ENCODE peak calls at places on chromosomes 4 and X, in ten cellular contexts. One of them, this sample, is unnamed.
A peak's percentile ranks its signal among the peaks of the same experiment; 100 is the strongest.

GRCh38 chr4:6752486-6752829 is 30.1 kb upstream of the KIAA0232 start:
- DNase-seq in stomach: no peak
- DNase-seq in GM06990: no peak
- DNase-seq in SK-N-SH: no peak
- DNase-seq in OCI-LY7: no peak
- DNase-seq in hepatocyte: no peak
- DNase-seq in astrocyte of the spinal cord: no peak
- DNase-seq in thoracic aorta: no peak
- DNase-seq in lung: no peak
- DNase-seq in body of pancreas: no peak
- DNase-seq in this sample: no peak

GRCh38 chrX:55014897-55015299 is 14.7 kb downstream of the APEX2 start:
- DNase-seq in stomach: no peak
- DNase-seq in GM06990: no peak
- DNase-seq in SK-N-SH: no peak
- DNase-seq in OCI-LY7: no peak
- DNase-seq in hepatocyte: no peak
- DNase-seq in astrocyte of the spinal cord: no peak
- DNase-seq in thoracic aorta: no peak
- DNase-seq in lung: no peak
- DNase-seq in body of pancreas: no peak
- DNase-seq in this sample: no peak

GRCh38 chr4:80831383-80832361 is 198.8 kb upstream of the BMP3 start:
- DNase-seq in stomach: no peak
- DNase-seq in GM06990: no peak
- DNase-seq in SK-N-SH: no peak
- DNase-seq in OCI-LY7: no peak
- DNase-seq in hepatocyte: no peak
- DNase-seq in astrocyte of the spinal cord: peak; percentile 3
- DNase-seq in thoracic aorta: no peak
- DNase-seq in lung: no peak
- DNase-seq in body of pancreas: no peak
- DNase-seq in this sample: no peak

GRCh38 chrX:106177106-106177981 is 9.2 kb downstream of the PWWP3B start:
- DNase-seq in stomach: no peak
- DNase-seq in GM06990: no peak
- DNase-seq in SK-N-SH: no peak
- DNase-seq in OCI-LY7: no peak
- DNase-seq in hepatocyte: peak; percentile 67
- DNase-seq in astrocyte of the spinal cord: peak; percentile 77
- DNase-seq in thoracic aorta: no peak
- DNase-seq in lung: no peak
- DNase-seq in body of pancreas: peak; percentile 63
- DNase-seq in this sample: no peak

GRCh38 chrX:134764202-134764785 is 106.0 kb upstream of the PLAC1 start:
- DNase-seq in stomach: no peak
- DNase-seq in GM06990: peak; percentile 27
- DNase-seq in SK-N-SH: peak; percentile 66
- DNase-seq in OCI-LY7: peak; percentile 34
- DNase-seq in hepatocyte: no peak
- DNase-seq in astrocyte of the spinal cord: peak; percentile 23
- DNase-seq in thoracic aorta: no peak
- DNase-seq in lung: no peak
- DNase-seq in body of pancreas: no peak
- DNase-seq in this sample: peak; percentile 49

GRCh38 chr4:185573651-185574199 is 38.4 kb upstream of the PDLIM3 start:
- DNase-seq in stomach: no peak
- DNase-seq in GM06990: no peak
- DNase-seq in SK-N-SH: peak; percentile 36
- DNase-seq in OCI-LY7: no peak
- DNase-seq in hepatocyte: peak; percentile 47
- DNase-seq in astrocyte of the spinal cord: peak; percentile 83
- DNase-seq in thoracic aorta: no peak
- DNase-seq in lung: no peak
- DNase-seq in body of pancreas: peak; percentile 28
- DNase-seq in this sample: no peak

GRCh38 chr4:131584587-131584986 is 1564.5 kb upstream of the PCDH10 start:
- DNase-seq in stomach: no peak
- DNase-seq in GM06990: no peak
- DNase-seq in SK-N-SH: no peak
- DNase-seq in OCI-LY7: peak; percentile 30
- DNase-seq in hepatocyte: no peak
- DNase-seq in astrocyte of the spinal cord: no peak
- DNase-seq in thoracic aorta: no peak
- DNase-seq in lung: no peak
- DNase-seq in body of pancreas: no peak
- DNase-seq in this sample: no peak

GRCh38 chr4:10403633-10404445 is 53.4 kb downstream of the ZNF518B start:
- DNase-seq in stomach: no peak
- DNase-seq in GM06990: no peak
- DNase-seq in SK-N-SH: peak; percentile 16
- DNase-seq in OCI-LY7: peak; percentile 9
- DNase-seq in hepatocyte: peak; percentile 43
- DNase-seq in astrocyte of the spinal cord: peak; percentile 37
- DNase-seq in thoracic aorta: no peak
- DNase-seq in lung: no peak
- DNase-seq in body of pancreas: no peak
- DNase-seq in this sample: peak; percentile 20

GRCh38 chr4:162245051-162245450 is 81.3 kb upstream of the FSTL5 start:
- DNase-seq in stomach: no peak
- DNase-seq in GM06990: no peak
- DNase-seq in SK-N-SH: no peak
- DNase-seq in OCI-LY7: no peak
- DNase-seq in hepatocyte: no peak
- DNase-seq in astrocyte of the spinal cord: no peak
- DNase-seq in thoracic aorta: no peak
- DNase-seq in lung: no peak
- DNase-seq in body of pancreas: no peak
- DNase-seq in this sample: no peak

GRCh38 chr4:115851918-115852766 is 738.7 kb upstream of the NDST4 start:
- DNase-seq in stomach: peak; percentile 67
- DNase-seq in GM06990: peak; percentile 23
- DNase-seq in SK-N-SH: peak; percentile 14
- DNase-seq in OCI-LY7: peak; percentile 58
- DNase-seq in hepatocyte: peak; percentile 86
- DNase-seq in astrocyte of the spinal cord: peak; percentile 58
- DNase-seq in thoracic aorta: no peak
- DNase-seq in lung: peak; percentile 42
- DNase-seq in body of pancreas: peak; percentile 78
- DNase-seq in this sample: peak; percentile 84

GRCh38 chrX:115547448-115547847 is 13.5 kb upstream of the PLS3 start:
- DNase-seq in stomach: no peak
- DNase-seq in GM06990: no peak
- DNase-seq in SK-N-SH: no peak
- DNase-seq in OCI-LY7: no peak
- DNase-seq in hepatocyte: no peak
- DNase-seq in astrocyte of the spinal cord: no peak
- DNase-seq in thoracic aorta: no peak
- DNase-seq in lung: no peak
- DNase-seq in body of pancreas: no peak
- DNase-seq in this sample: no peak

GRCh38 chrX:132435222-132435621 is 53.6 kb downstream of the MBNL3 start:
- DNase-seq in stomach: no peak
- DNase-seq in GM06990: no peak
- DNase-seq in SK-N-SH: no peak
- DNase-seq in OCI-LY7: no peak
- DNase-seq in hepatocyte: no peak
- DNase-seq in astrocyte of the spinal cord: no peak
- DNase-seq in thoracic aorta: no peak
- DNase-seq in lung: no peak
- DNase-seq in body of pancreas: no peak
- DNase-seq in this sample: no peak

GRCh38 chr4:152990471-152991131 is 54.5 kb downstream of the FHDC1 start:
- DNase-seq in stomach: no peak
- DNase-seq in GM06990: no peak
- DNase-seq in SK-N-SH: no peak
- DNase-seq in OCI-LY7: no peak
- DNase-seq in hepatocyte: no peak
- DNase-seq in astrocyte of the spinal cord: no peak
- DNase-seq in thoracic aorta: no peak
- DNase-seq in lung: no peak
- DNase-seq in body of pancreas: no peak
- DNase-seq in this sample: no peak

GRCh38 chrX:95612350-95612749 is 1072.3 kb upstream of the DIAPH2 start:
- DNase-seq in stomach: no peak
- DNase-seq in GM06990: no peak
- DNase-seq in SK-N-SH: no peak
- DNase-seq in OCI-LY7: no peak
- DNase-seq in hepatocyte: no peak
- DNase-seq in astrocyte of the spinal cord: no peak
- DNase-seq in thoracic aorta: no peak
- DNase-seq in lung: no peak
- DNase-seq in body of pancreas: no peak
- DNase-seq in this sample: no peak

GRCh38 chr4:104940927-104941326 is 205.7 kb upstream of the TET2 start:
- DNase-seq in stomach: no peak
- DNase-seq in GM06990: no peak
- DNase-seq in SK-N-SH: peak; percentile 10
- DNase-seq in OCI-LY7: no peak
- DNase-seq in hepatocyte: no peak
- DNase-seq in astrocyte of the spinal cord: no peak
- DNase-seq in thoracic aorta: no peak
- DNase-seq in lung: no peak
- DNase-seq in body of pancreas: no peak
- DNase-seq in this sample: no peak

GRCh38 chrX:113594504-113594903 is 753.9 kb upstream of the AMOT start:
- DNase-seq in stomach: no peak
- DNase-seq in GM06990: no peak
- DNase-seq in SK-N-SH: no peak
- DNase-seq in OCI-LY7: no peak
- DNase-seq in hepatocyte: no peak
- DNase-seq in astrocyte of the spinal cord: no peak
- DNase-seq in thoracic aorta: no peak
- DNase-seq in lung: no peak
- DNase-seq in body of pancreas: no peak
- DNase-seq in this sample: no peak

GRCh38 chr4:170202721-170203120 is 113.0 kb upstream of the AADAT start:
- DNase-seq in stomach: no peak
- DNase-seq in GM06990: peak; percentile 15
- DNase-seq in SK-N-SH: no peak
- DNase-seq in OCI-LY7: peak; percentile 16
- DNase-seq in hepatocyte: no peak
- DNase-seq in astrocyte of the spinal cord: no peak
- DNase-seq in thoracic aorta: no peak
- DNase-seq in lung: no peak
- DNase-seq in body of pancreas: no peak
- DNase-seq in this sample: no peak

GRCh38 chr4:170193496-170193895 is 103.7 kb upstream of the AADAT start:
- DNase-seq in stomach: no peak
- DNase-seq in GM06990: no peak
- DNase-seq in SK-N-SH: no peak
- DNase-seq in OCI-LY7: no peak
- DNase-seq in hepatocyte: peak; percentile 6
- DNase-seq in astrocyte of the spinal cord: no peak
- DNase-seq in thoracic aorta: no peak
- DNase-seq in lung: no peak
- DNase-seq in body of pancreas: no peak
- DNase-seq in this sample: no peak

DNA sequence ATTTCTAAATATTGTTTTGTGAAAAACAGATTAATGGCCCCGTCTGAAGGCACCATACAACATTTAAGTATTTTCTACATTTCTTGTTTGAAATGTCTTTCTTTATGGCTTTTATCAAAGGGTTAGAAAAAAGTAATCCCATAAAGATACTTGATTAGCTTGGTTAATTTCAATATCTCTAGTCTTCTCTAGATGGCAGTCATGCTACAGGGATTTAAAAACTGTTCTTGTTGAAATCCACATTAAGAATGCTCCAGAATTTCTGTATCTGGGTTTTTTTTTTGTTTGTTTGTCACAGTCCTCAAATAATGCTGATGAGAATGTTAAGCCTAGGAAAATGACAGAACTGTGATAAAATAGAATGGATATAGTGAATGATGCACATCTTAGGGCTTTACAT is 109.0 kb upstream of the AADAT start:
- DNase-seq in stomach: no peak
- DNase-seq in GM06990: no peak
- DNase-seq in SK-N-SH: no peak
- DNase-seq in OCI-LY7: no peak
- DNase-seq in hepatocyte: no peak
- DNase-seq in astrocyte of the spinal cord: no peak
- DNase-seq in thoracic aorta: no peak
- DNase-seq in lung: no peak
- DNase-seq in body of pancreas: no peak
- DNase-seq in this sample: no peak
- TF ChIP-seq CTCF in stomach: no peak
- TF ChIP-seq CTCF in GM06990: no peak
- TF ChIP-seq CTCF in SK-N-SH: peak; percentile 56
- TF ChIP-seq CTCF in OCI-LY7: peak; percentile 55
- TF ChIP-seq CTCF in hepatocyte: peak; percentile 46
- TF ChIP-seq CTCF in astrocyte of the spinal cord: no peak
- TF ChIP-seq CTCF in thoracic aorta: no peak
- TF ChIP-seq CTCF in lung: no peak
- TF ChIP-seq CTCF in body of pancreas: no peak
- TF ChIP-seq CTCF in this sample: no peak

DNA sequence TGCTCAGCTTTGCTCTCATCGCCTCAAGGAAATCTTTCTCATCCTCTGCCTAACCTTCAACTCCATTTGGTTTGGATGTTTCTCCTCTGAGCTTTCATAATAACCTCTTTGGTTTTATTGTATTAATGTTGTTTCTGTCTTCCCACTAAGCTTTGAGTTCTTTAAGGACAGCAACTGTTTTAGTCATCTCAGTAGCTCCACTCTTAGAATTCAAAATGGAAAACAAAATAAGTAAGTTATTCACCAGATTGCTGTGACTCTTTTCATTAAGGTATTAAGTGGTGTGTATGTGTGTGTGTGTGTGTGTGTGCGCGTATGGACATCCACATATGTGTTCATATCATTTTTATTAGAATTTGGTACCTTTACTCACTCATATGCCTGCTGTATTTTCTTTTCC is 279.2 kb upstream of the BOD1L1 start:
- DNase-seq in stomach: no peak
- DNase-seq in GM06990: no peak
- DNase-seq in SK-N-SH: no peak
- DNase-seq in OCI-LY7: no peak
- DNase-seq in hepatocyte: no peak
- DNase-seq in astrocyte of the spinal cord: peak; percentile 24
- DNase-seq in thoracic aorta: no peak
- DNase-seq in lung: no peak
- DNase-seq in body of pancreas: no peak
- DNase-seq in this sample: no peak
- H3K4me3 ChIP-seq in stomach: no peak overlapping the region
- H3K4me3 ChIP-seq in GM06990: no peak overlapping the region
- H3K4me3 ChIP-seq in SK-N-SH: no peak overlapping the region
- H3K4me3 ChIP-seq in OCI-LY7: no peak overlapping the region
- H3K4me3 ChIP-seq in hepatocyte: no peak overlapping the region
- H3K4me3 ChIP-seq in astrocyte of the spinal cord: no peak overlapping the region
- H3K4me3 ChIP-seq in thoracic aorta: no peak overlapping the region
- H3K4me3 ChIP-seq in lung: no peak overlapping the region
- H3K4me3 ChIP-seq in body of pancreas: no peak overlapping the region
- H3K4me3 ChIP-seq in this sample: no peak overlapping the region

GRCh38 chr4:112119358-112119783 is 25.9 kb upstream of the FAM241A start:
- DNase-seq in stomach: no peak
- DNase-seq in GM06990: no peak
- DNase-seq in SK-N-SH: no peak
- DNase-seq in OCI-LY7: no peak
- DNase-seq in hepatocyte: no peak
- DNase-seq in astrocyte of the spinal cord: no peak
- DNase-seq in thoracic aorta: no peak
- DNase-seq in lung: no peak
- DNase-seq in body of pancreas: no peak
- DNase-seq in this sample: peak; percentile 66
- TF ChIP-seq CTCF in stomach: no peak
- TF ChIP-seq CTCF in GM06990: no peak
- TF ChIP-seq CTCF in SK-N-SH: no peak
- TF ChIP-seq CTCF in OCI-LY7: no peak
- TF ChIP-seq CTCF in hepatocyte: no peak
- TF ChIP-seq CTCF in astrocyte of the spinal cord: no peak
- TF ChIP-seq CTCF in thoracic aorta: no peak
- TF ChIP-seq CTCF in lung: no peak
- TF ChIP-seq CTCF in body of pancreas: no peak
- TF ChIP-seq CTCF in this sample: no peak

GRCh38 chrX:79933938-79934337 is 80.6 kb upstream of the TBX22 start:
- DNase-seq in stomach: no peak
- DNase-seq in GM06990: no peak
- DNase-seq in SK-N-SH: no peak
- DNase-seq in OCI-LY7: no peak
- DNase-seq in hepatocyte: no peak
- DNase-seq in astrocyte of the spinal cord: no peak
- DNase-seq in thoracic aorta: no peak
- DNase-seq in lung: no peak
- DNase-seq in body of pancreas: no peak
- DNase-seq in this sample: no peak
- H3K4me3 ChIP-seq in stomach: no peak overlapping the region
- H3K4me3 ChIP-seq in GM06990: no peak overlapping the region
- H3K4me3 ChIP-seq in SK-N-SH: no peak overlapping the region
- H3K4me3 ChIP-seq in OCI-LY7: no peak overlapping the region
- H3K4me3 ChIP-seq in hepatocyte: no peak overlapping the region
- H3K4me3 ChIP-seq in astrocyte of the spinal cord: no peak overlapping the region
- H3K4me3 ChIP-seq in thoracic aorta: no peak overlapping the region
- H3K4me3 ChIP-seq in lung: no peak overlapping the region
- H3K4me3 ChIP-seq in body of pancreas: no peak overlapping the region
- H3K4me3 ChIP-seq in this sample: no peak overlapping the region